ENCODE peak calls at places on chromosomes 5 and 9, in ten cellular contexts. L, I, T, W, V, Y, X, A, P and B are unnamed samples.

GRCh38 chr5:143471041-143471509 is 67.6 kb upstream of the NR3C1 start:
- DNase-seq in L (peak; percentile 28), I (peak; percentile 54), T (no peak), W (no peak), V (no peak), Y (no peak), X (no peak), A (no peak), P (no peak), B (no peak)

GRCh38 chr5:78649220-78649700 is 688 bp upstream of the LHFPL2 start:
- DNase-seq in L (peak; percentile 36), I (peak; percentile 14), T (no peak), W (no peak), V (no peak), Y (no peak), X (no peak), A (no peak), P (no peak), B (no peak)

GRCh38 chr9:131469369-131469768 is 33.3 kb upstream of the POMT1 start:
- DNase-seq in L (no peak), I (no peak), T (no peak), W (no peak), V (no peak), Y (no peak), X (no peak), A (peak; percentile 36), P (no peak), B (no peak)

GRCh38 chr5:112848116-112848811 is 12.8 kb upstream of the SRP19 start:
- DNase-seq in L (peak; percentile 71), I (peak; percentile 80), T (peak; percentile 4), W (no peak), V (peak; percentile 46), Y (peak; percentile 28), X (no peak), A (no peak), P (no peak), B (peak; percentile 40)

GRCh38 chr9:6121707-6122106 is 93.9 kb upstream of the IL33 start:
- DNase-seq in L (no peak), I (no peak), T (no peak), W (no peak), V (no peak), Y (no peak), X (no peak), A (no peak), P (no peak), B (no peak)

GRCh38 chr9:87500491-87500890 is 2.8 kb downstream of the DAPK1 start:
- DNase-seq in L (peak; percentile 44), I (no peak), T (no peak), W (no peak), V (no peak), Y (no peak), X (no peak), A (no peak), P (no peak), B (no peak)

GRCh38 chr9:133876144-133876543 is 116.0 kb downstream of the VAV2 start:
- DNase-seq in L (no peak), I (peak; percentile 17), T (no peak), W (no peak), V (no peak), Y (no peak), X (no peak), A (no peak), P (no peak), B (no peak)

GRCh38 chr5:156274455-156274854 is 52.5 kb upstream of the SGCD start:
- DNase-seq in L (no peak), I (no peak), T (no peak), W (no peak), V (no peak), Y (no peak), X (no peak), A (no peak), P (no peak), B (no peak)

GRCh38 chr5:59275537-59276276 is 617.8 kb downstream of the PDE4D start:
- DNase-seq in L (peak; percentile 91), I (peak; percentile 61), T (no peak), W (no peak), V (no peak), Y (no peak), X (no peak), A (no peak), P (no peak), B (peak; percentile 35)

GRCh38 chr9:77807846-77808749 is 160.0 kb upstream of the GNA14 start:
- DNase-seq in L (no peak), I (peak; percentile 9), T (no peak), W (no peak), V (no peak), Y (no peak), X (no peak), A (no peak), P (no peak), B (peak; percentile 58)

GRCh38 chr5:43683884-43684471 is 81.0 kb downstream of the NNT start:
- DNase-seq in L (no peak), I (no peak), T (peak; percentile 12), W (no peak), V (no peak), Y (no peak), X (no peak), A (no peak), P (no peak), B (peak; percentile 33)

GRCh38 chr9:4750021-4750673 is 9.1 kb upstream of the AK3 start:
- DNase-seq in L (peak; percentile 46), I (peak; percentile 64), T (no peak), W (no peak), V (no peak), Y (no peak), X (no peak), A (no peak), P (no peak), B (no peak)

GRCh38 chr5:53777864-53778618 is 217.6 kb downstream of the NDUFS4 start:
- DNase-seq in L (no peak), I (no peak), T (no peak), W (no peak), V (no peak), Y (no peak), X (no peak), A (no peak), P (no peak), B (no peak)

GRCh38 chr5:147190236-147190815 is 44.5 kb upstream of the STK32A start:
- DNase-seq in L (no peak), I (no peak), T (no peak), W (no peak), V (no peak), Y (no peak), X (no peak), A (no peak), P (no peak), B (no peak)

GRCh38 chr5:139775872-139776271 is 19.7 kb upstream of the PSD2 start:
- DNase-seq in L (no peak), I (no peak), T (no peak), W (no peak), V (no peak), Y (no peak), X (no peak), A (no peak), P (no peak), B (no peak)

GRCh38 chr5:149382517-149383220 is 3.6 kb upstream of the IL17B start:
- DNase-seq in L (no peak), I (no peak), T (no peak), W (no peak), V (no peak), Y (no peak), X (no peak), A (no peak), P (no peak), B (no peak)

GRCh38 chr5:181217111-181217804 is 5.8 kb upstream of the TRIM41 start:
- DNase-seq in L (peak; percentile 88), I (peak; percentile 80), T (no peak), W (peak; percentile 49), V (peak; percentile 78), Y (no peak), X (peak; percentile 61), A (no peak), P (no peak), B (peak; percentile 69)